ENCODE peak calls at places on chromosomes 11 and 22, in nine cellular contexts. Y is foreskin fibroblast, O is spleen, F is prostate gland, R is GM12864, Z is fibroblast of lung, P is kidney, Q is astrocyte of the spinal cord, G is lower lobe of right lung. J is an unnamed sample.

GRCh38 chr11:123247498-123247799 is 52.4 kb upstream of the CLMP start:
- DNase-seq in Z (no peak), Q (no peak), G (no peak), P (no peak), F (no peak), O (no peak), R (no peak), Y (no peak), J (no peak)

GRCh38 chr11:117822031-117822521 is 2.5 kb downstream of the FXYD2 start:
- DNase-seq in F (no peak), R (no peak), G (no peak), P (peak; percentile 90), Y (no peak), Q (no peak), O (peak; percentile 84), Z (no peak), J (no peak)

GRCh38 chr11:78149646-78150045 is 10.2 kb upstream of the ALG8 start:
- DNase-seq in P (no peak), G (no peak), O (no peak), F (no peak), Q (peak; percentile 56), R (no peak), Z (peak; percentile 91), Y (peak; percentile 77), J (no peak)

GRCh38 chr11:131446657-131447056 is 76.2 kb downstream of the NTM start:
- DNase-seq in Q (no peak), R (no peak), P (no peak), Z (no peak), G (no peak), F (no peak), Y (no peak), O (no peak), J (no peak)

GRCh38 chr11:834371-835316 is 1.9 kb downstream of the CD151 start:
- DNase-seq in Y (peak; percentile 91), O (peak; percentile 78), Z (peak; percentile 64), Q (peak; percentile 69), F (peak; percentile 59), P (peak; percentile 95), R (no peak), G (peak; percentile 85), J (no peak)

GRCh38 chr11:99901175-99901574 is 785.9 kb upstream of the ARHGAP42 start:
- DNase-seq in G (no peak), R (no peak), Y (no peak), F (no peak), Q (no peak), Z (no peak), P (no peak), O (no peak), J (no peak)

GRCh38 chr22:30857791-30858190 is 110.8 kb downstream of the MORC2 start:
- DNase-seq in Q (no peak), G (no peak), F (no peak), P (no peak), O (no peak), R (no peak), Z (no peak), Y (no peak), J (no peak)

GRCh38 chr22:45212992-45213751 is 27.5 kb downstream of the KIAA0930 start:
- DNase-seq in Q (peak; percentile 53), R (no peak), O (peak; percentile 76), G (peak; percentile 59), Y (no peak), Z (peak; percentile 66), P (peak; percentile 75), F (no peak), J (no peak)

GRCh38 chr11:70594031-70594430 is 195.7 kb downstream of the CTTN start:
- DNase-seq in F (no peak), Y (no peak), O (no peak), R (no peak), Q (no peak), Z (no peak), G (no peak), P (peak; percentile 40), J (no peak)

GRCh38 chr11:9280655-9281301 is 15.6 kb upstream of the DENND5A start:
- DNase-seq in Z (peak; percentile 81), Q (peak; percentile 88), G (no peak), P (no peak), F (peak; percentile 69), R (peak; percentile 70), O (no peak), Y (no peak), J (peak; percentile 55)

GRCh38 chr22:41140365-41140957 is 48.1 kb downstream of the EP300 start:
- DNase-seq in Q (no peak), Y (no peak), Z (no peak), G (peak; percentile 50), R (no peak), F (no peak), P (no peak), O (no peak), J (no peak)

GRCh38 chr11:9802291-9802861 is 138.5 kb downstream of the SWAP70 start:
- DNase-seq in Y (peak; percentile 77), O (no peak), R (no peak), P (no peak), F (peak; percentile 8), G (no peak), Z (peak; percentile 86), Q (peak; percentile 83), J (no peak)

GRCh38 chr22:39716534-39716933 is 146.0 kb downstream of the CACNA1I start:
- DNase-seq in G (peak; percentile 34), P (peak; percentile 28), Q (no peak), Y (no peak), F (no peak), Z (no peak), O (peak; percentile 57), R (no peak), J (no peak)

GRCh38 chr22:40890881-40891280 is 29.0 kb upstream of the DNAJB7 start:
- DNase-seq in Q (no peak), F (no peak), Z (peak; percentile 14), R (no peak), O (no peak), G (no peak), Y (peak; percentile 46), P (no peak), J (no peak)

GRCh38 chr11:65501005-65501529 is 2.2 kb downstream of the MALAT1 start:
- DNase-seq in O (no peak), P (no peak), Q (no peak), F (no peak), Z (no peak), G (no peak), Y (no peak), R (no peak), J (no peak)

GRCh38 chr11:130999086-130999485 is 82.8 kb upstream of the SNX19 start:
- DNase-seq in F (no peak), G (no peak), Q (peak; percentile 48), Y (peak; percentile 42), R (no peak), O (no peak), Z (peak; percentile 71), P (no peak), J (no peak)

GRCh38 chr11:117445097-117445658 is 117.5 kb downstream of the CEP164 start:
- DNase-seq in F (no peak), Q (no peak), R (no peak), O (peak; percentile 48), Z (no peak), Y (no peak), G (no peak), P (no peak), J (no peak)

GRCh38 chr11:55106391-55106790 is 155.6 kb upstream of the TRIM48 start:
- DNase-seq in Y (no peak), O (no peak), Z (no peak), P (no peak), R (no peak), G (no peak), Q (no peak), F (no peak), J (no peak)

GRCh38 chr11:17828311-17828751 is 93.8 kb downstream of the KCNC1 start:
- DNase-seq in P (peak; percentile 88), O (no peak), R (no peak), G (peak; percentile 47), F (no peak), Y (peak; percentile 67), Z (peak; percentile 65), Q (peak; percentile 25), J (no peak)

GRCh38 chr11:17831883-17832282 is 97.3 kb downstream of the KCNC1 start:
- DNase-seq in Z (no peak), F (no peak), O (no peak), Y (no peak), Q (no peak), P (no peak), G (no peak), R (no peak), J (no peak)

GRCh38 chr11:17822021-17822781 is 87.6 kb downstream of the KCNC1 start:
- DNase-seq in P (no peak), F (no peak), R (no peak), Q (peak; percentile 4), Y (peak; percentile 71), G (no peak), O (no peak), Z (peak; percentile 90), J (no peak)

GRCh38 chr11:17831228-17831627 is 96.6 kb downstream of the KCNC1 start:
- DNase-seq in Q (no peak), P (no peak), Y (no peak), F (no peak), O (no peak), G (no peak), R (no peak), Z (no peak), J (no peak)

DNA sequence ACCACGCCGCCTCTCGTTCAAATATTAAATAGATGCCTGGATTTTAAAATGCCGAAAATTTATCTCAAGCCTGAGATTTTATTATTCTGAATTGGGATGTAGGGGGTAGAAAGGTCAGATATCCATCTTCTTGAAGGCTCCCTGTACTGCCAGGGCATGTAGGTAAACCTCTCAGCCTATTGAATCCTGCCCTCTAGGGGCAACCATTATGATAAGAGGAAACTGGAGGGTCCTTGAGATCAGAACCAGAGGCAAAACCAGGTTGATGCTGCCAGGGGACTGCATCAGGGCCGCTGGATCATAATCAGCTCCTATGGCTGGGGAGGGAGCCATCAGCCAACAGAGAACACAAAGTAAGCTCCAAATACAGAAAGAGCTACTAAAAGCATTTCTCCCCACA is 92.4 kb downstream of the KCNC1 start:
- DNase-seq in G (no peak), O (no peak), F (no peak), R (no peak), Q (no peak), P (no peak), Z (no peak), Y (no peak), J (no peak)
- TF ChIP-seq CTCF in G (no peak), O (no peak), F (no peak), R (no peak), Q (peak; percentile 20), P (no peak), Z (no peak), Y (no peak), J (no peak)

GRCh38 chr11:19453893-19454292 is 213.1 kb upstream of the E2F8 start:
- DNase-seq in G (no peak), F (no peak), Z (peak; percentile 32), R (no peak), Y (peak; percentile 59), Q (peak; percentile 47), O (no peak), P (no peak), J (no peak)
- TF ChIP-seq CTCF in G (no peak), F (no peak), Z (no peak), R (no peak), Y (no peak), Q (no peak), O (no peak), P (no peak), J (no peak)

GRCh38 chr11:86799680-86800075 is 664 bp upstream of the PRSS23 start:
- DNase-seq in Q (no peak), F (no peak), G (no peak), Y (no peak), O (no peak), P (peak; percentile 68), R (no peak), Z (no peak), J (no peak)
- TF ChIP-seq CTCF in Q (peak; percentile 33), F (no peak), G (no peak), Y (no peak), O (no peak), P (peak; percentile 6), R (no peak), Z (peak; percentile 8), J (no peak)

GRCh38 chr11:12757416-12757815 is 83.2 kb downstream of the TEAD1 start:
- DNase-seq in R (no peak), Q (no peak), Y (no peak), G (no peak), P (no peak), Z (no peak), F (no peak), O (no peak), J (no peak)
- TF ChIP-seq CTCF in R (no peak), Q (no peak), Y (no peak), G (no peak), P (no peak), Z (no peak), F (no peak), O (no peak), J (no peak)